ENCODE peak calls at places on chromosomes 16 and 17, in ten cellular contexts. U, R, M, P, X, C, W, S, Z and H are unnamed samples.

GRCh38 chr17:65293584-65294183 is 156.5 kb downstream of the RGS9 start:
- DNase-seq in U (no peak), R (no peak), M (no peak), P (no peak), X (no peak), C (no peak), W (no peak), S (no peak), Z (no peak), H (no peak)

GRCh38 chr17:19009970-19010369 is 5.4 kb upstream of the FAM83G start:
- DNase-seq in U (no peak), R (no peak), M (no peak), P (no peak), X (no peak), C (no peak), W (no peak), S (no peak), Z (no peak), H (no peak)

GRCh38 chr17:5893741-5894140 is 176.4 kb upstream of the WSCD1 start:
- DNase-seq in U (no peak), R (no peak), M (no peak), P (no peak), X (no peak), C (no peak), W (no peak), S (no peak), Z (no peak), H (no peak)

GRCh38 chr17:79045830-79046500 is 22.0 kb downstream of the C1QTNF1 start:
- DNase-seq in U (peak), R (peak), M (peak), P (peak), X (peak), C (peak), W (peak), S (peak), Z (peak), H (peak)

GRCh38 chr17:79465011-79466006 is 145.5 kb downstream of the RBFOX3 start:
- DNase-seq in U (no peak), R (no peak), M (no peak), P (no peak), X (no peak), C (no peak), W (no peak), S (no peak), Z (no peak), H (no peak)

GRCh38 chr16:89337965-89338364 is 120.5 kb downstream of the ZNF778 start:
- DNase-seq in U (no peak), R (no peak), M (no peak), P (no peak), X (no peak), C (no peak), W (no peak), S (no peak), Z (no peak), H (no peak)

GRCh38 chr16:84369938-84370627 is 1.7 kb downstream of the ATP2C2 start:
- DNase-seq in U (no peak), R (no peak), M (no peak), P (no peak), X (no peak), C (no peak), W (no peak), S (no peak), Z (no peak), H (no peak)

GRCh38 chr17:40063034-40063765 is 435 bp downstream of the THRA start:
- DNase-seq in U (peak), R (peak), M (peak), P (peak), X (peak), C (no peak), W (peak), S (peak), Z (peak), H (no peak)

GRCh38 chr16:84524346-84524920 is 20.0 kb upstream of the MEAK7 start:
- DNase-seq in U (no peak), R (no peak), M (no peak), P (no peak), X (no peak), C (no peak), W (no peak), S (no peak), Z (no peak), H (no peak)

GRCh38 chr17:81030726-81031570 is 4.0 kb upstream of the BAIAP2 start:
- DNase-seq in U (no peak), R (no peak), M (no peak), P (no peak), X (no peak), C (no peak), W (peak), S (no peak), Z (no peak), H (no peak)

GRCh38 chr16:72819345-72819744 is 228.6 kb downstream of the ZFHX3 start:
- DNase-seq in U (peak), R (peak), M (no peak), P (no peak), X (no peak), C (no peak), W (peak), S (no peak), Z (no peak), H (no peak)

GRCh38 chr17:51085150-51085805 is 35.4 kb downstream of the SPAG9 start:
- DNase-seq in U (no peak), R (peak), M (no peak), P (no peak), X (no peak), C (no peak), W (peak), S (no peak), Z (no peak), H (no peak)

GRCh38 chr17:34575182-34575581 is 4.2 kb upstream of the TMEM132E start:
- DNase-seq in U (no peak), R (no peak), M (no peak), P (no peak), X (no peak), C (no peak), W (no peak), S (no peak), Z (no peak), H (no peak)

GRCh38 chr17:77441130-77441920 is 300.6 kb downstream of the SEC14L1 start:
- DNase-seq in U (no peak), R (no peak), M (peak), P (peak), X (no peak), C (peak), W (no peak), S (no peak), Z (peak), H (no peak)

GRCh38 chr16:19680972-19681371 is 37.1 kb downstream of the KNOP1 start:
- DNase-seq in U (no peak), R (no peak), M (no peak), P (no peak), X (no peak), C (no peak), W (no peak), S (no peak), Z (no peak), H (no peak)

GRCh38 chr17:81517339-81518112 is 4.9 kb upstream of the ACTG1 start:
- DNase-seq in U (no peak), R (peak), M (no peak), P (peak), X (no peak), C (no peak), W (no peak), S (no peak), Z (peak), H (no peak)

GRCh38 chr16:57479043-57479421 is 7.3 kb downstream of the DOK4 start:
- DNase-seq in U (no peak), R (no peak), M (no peak), P (no peak), X (no peak), C (no peak), W (no peak), S (no peak), Z (no peak), H (no peak)

GRCh38 chr16:73196670-73197069 is 148.7 kb upstream of the ZFHX3 start:
- DNase-seq in U (peak), R (peak), M (no peak), P (peak), X (peak), C (no peak), W (peak), S (peak), Z (peak), H (no peak)

GRCh38 chr16:23907457-23907902 is 71.7 kb downstream of the PRKCB start:
- DNase-seq in U (no peak), R (no peak), M (no peak), P (no peak), X (no peak), C (no peak), W (no peak), S (no peak), Z (no peak), H (no peak)

GRCh38 chr17:56176101-56176500 is 22.8 kb downstream of the ANKFN1 start:
- DNase-seq in U (no peak), R (no peak), M (no peak), P (no peak), X (peak), C (no peak), W (no peak), S (peak), Z (no peak), H (no peak)

GRCh38 chr17:10192963-10193362 is 5.4 kb downstream of the GAS7 start:
- DNase-seq in U (no peak), R (peak), M (no peak), P (no peak), X (no peak), C (no peak), W (peak), S (no peak), Z (no peak), H (no peak)